ENCODE peak calls at places on chromosomes 4 and X, in ten cellular contexts. S is left cardiac atrium, D is right cardiac atrium, H is NCI-H1092, I is adrenal gland, X is EL, A is esophagus squamous epithelium, G is left ventricle myocardium superior, V is cardiac fibroblast, L is MCF 10A. F is an unnamed sample.

GRCh38 chrX:44514272-44514671 is 28.4 kb downstream of the FUNDC1 start:
- DNase-seq in D (no peak), A (no peak), V (no peak), L (no peak), I (no peak), G (no peak), X (no peak), H (no peak), S (no peak), F (no peak)

GRCh38 chrX:13254076-13254785 is 65.6 kb downstream of the ATXN3L start:
- DNase-seq in X (peak; percentile 39), S (no peak), A (no peak), D (peak; percentile 38), G (peak; percentile 32), I (no peak), H (no peak), L (peak; percentile 76), V (peak; percentile 70), F (peak; percentile 51)

GRCh38 chrX:110012818-110013484 is 10.0 kb downstream of the TMEM164 start:
- DNase-seq in I (no peak), X (no peak), A (no peak), L (no peak), D (no peak), H (peak; percentile 96), V (no peak), G (no peak), S (no peak), F (no peak)

GRCh38 chrX:154712781-154713391 is 38.0 kb downstream of the GAB3 start:
- DNase-seq in L (peak; percentile 88), G (no peak), I (no peak), S (no peak), V (peak; percentile 68), H (no peak), A (no peak), D (no peak), X (peak; percentile 67), F (peak; percentile 71)

GRCh38 chrX:150813922-150814321 is 84.5 kb downstream of the CD99L2 start:
- DNase-seq in H (no peak), V (peak; percentile 31), A (no peak), D (no peak), L (no peak), I (no peak), X (peak; percentile 20), S (no peak), G (no peak), F (no peak)

GRCh38 chr4:139050436-139050835 is 34.9 kb downstream of the NOCT start:
- DNase-seq in G (no peak), V (no peak), X (peak; percentile 53), I (no peak), A (no peak), D (no peak), S (no peak), H (no peak), L (no peak), F (no peak)

GRCh38 chr4:134001057-134001456 is 200.5 kb downstream of the PABPC4L start:
- DNase-seq in H (no peak), A (no peak), I (no peak), S (no peak), X (peak; percentile 27), V (no peak), D (no peak), G (no peak), L (no peak), F (no peak)

GRCh38 chr4:106315476-106315967 is 487 bp downstream of the TBCK start:
- DNase-seq in G (no peak), H (no peak), A (peak; percentile 5), S (no peak), X (peak; percentile 52), D (no peak), V (peak; percentile 65), I (no peak), L (peak; percentile 54), F (no peak)

GRCh38 chr4:52250124-52250523 is 199.0 kb downstream of the SPATA18 start:
- DNase-seq in S (peak; percentile 34), L (no peak), D (peak; percentile 40), I (peak; percentile 16), X (no peak), G (peak; percentile 29), H (peak; percentile 95), A (no peak), V (peak; percentile 61), F (no peak)

GRCh38 chr4:147829401-147830101 is 97.7 kb downstream of the ARHGAP10 start:
- DNase-seq in G (peak; percentile 57), I (peak; percentile 43), V (peak; percentile 79), A (no peak), D (peak; percentile 72), L (peak; percentile 80), S (peak; percentile 54), H (no peak), X (peak; percentile 19), F (peak; percentile 36)

GRCh38 chrX:35841872-35842271 is 43.7 kb downstream of the MAGEB16 start:
- DNase-seq in G (no peak), V (no peak), D (no peak), L (peak; percentile 3), A (no peak), X (no peak), H (no peak), I (no peak), S (no peak), F (no peak)

GRCh38 chr4:3371581-3372001 is 70.2 kb upstream of the HGFAC start:
- DNase-seq in A (no peak), I (no peak), D (peak; percentile 54), S (no peak), X (no peak), L (no peak), G (no peak), H (no peak), V (peak; percentile 14), F (no peak)

GRCh38 chrX:46327229-46328081 is 217.8 kb downstream of the ZNF674 start:
- DNase-seq in I (peak; percentile 17), H (no peak), S (peak; percentile 34), V (peak; percentile 44), X (peak; percentile 75), L (peak; percentile 83), D (peak; percentile 42), G (peak; percentile 37), A (no peak), F (peak; percentile 78)